ENCODE peak calls at places on chromosome 22, in four cellular contexts. P is SK-N-MC; C is CD8-positive, alpha-beta memory T cell; T is suprapubic skin. Q is an unnamed sample.

GRCh38 chr22:46090051-46090591 is 60.2 kb upstream of the PPARA start:
- DNase-seq in T (no peak), C (no peak), P (no peak), Q (peak; percentile 19)

GRCh38 chr22:21450320-21450831 is 16.8 kb upstream of the TMEM191C start:
- DNase-seq in C (no peak), P (no peak), T (peak; percentile 65), Q (no peak)

GRCh38 chr22:40560994-40561515 is 75.5 kb downstream of the MRTFA start:
- DNase-seq in T (no peak), P (no peak), C (no peak), Q (no peak)

GRCh38 chr22:45273452-45274075 is 11.2 kb upstream of the UPK3A start:
- DNase-seq in P (no peak), T (no peak), C (no peak), Q (no peak)

GRCh38 chr22:18976197-18976751 is 40.2 kb upstream of the PRODH start:
- DNase-seq in C (no peak), T (no peak), P (no peak), Q (no peak)

GRCh38 chr22:28450109-28450508 is 229.5 kb downstream of the TTC28 start:
- DNase-seq in T (no peak), P (no peak), C (no peak), Q (no peak)

GRCh38 chr22:35310556-35311550 is 11.2 kb downstream of the TOM1 start:
- DNase-seq in C (no peak), P (no peak), T (no peak), Q (no peak)

GRCh38 chr22:20204821-20205220 is 54.0 kb upstream of the CCDC188 start:
- DNase-seq in T (no peak), P (no peak), C (no peak), Q (no peak)

GRCh38 chr22:24302591-24302990 is 32.0 kb downstream of the SPECC1L start:
- DNase-seq in C (no peak), T (no peak), P (no peak), Q (no peak)

GRCh38 chr22:18032455-18033101 is 8.2 kb upstream of the MICAL3 start:
- DNase-seq in T (no peak), P (no peak), C (no peak), Q (no peak)

GRCh38 chr22:30933457-30933856 is 35.1 kb downstream of the MORC2 start:
- DNase-seq in T (no peak), C (no peak), P (no peak), Q (no peak)

DNA sequence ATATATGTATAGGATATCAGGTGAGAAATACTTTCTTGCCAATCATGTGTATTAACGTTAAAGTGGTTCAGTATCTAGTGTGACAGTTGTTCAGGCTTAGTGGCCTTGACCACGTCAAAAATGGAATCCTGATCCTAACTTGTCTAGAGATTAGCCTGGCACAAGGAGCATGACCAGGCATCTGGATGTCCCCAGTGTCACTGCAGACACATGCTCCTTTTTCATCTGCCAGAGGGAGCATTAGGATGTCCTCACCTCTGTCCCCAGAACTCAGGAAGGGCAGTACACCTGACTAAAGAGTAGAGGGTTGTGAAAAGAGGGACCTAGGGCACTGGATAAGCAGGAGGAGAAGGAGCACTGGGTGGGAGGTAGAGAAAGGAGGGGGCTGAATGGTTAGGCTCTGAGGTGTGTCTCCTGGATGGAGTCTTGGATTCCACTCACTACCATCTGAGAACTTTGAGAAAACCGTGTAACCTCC is 40.9 kb upstream of the GGTLC2 start:
- DNase-seq in P (no peak), C (no peak), T (no peak), Q (no peak)
- H3K9me3 ChIP-seq in P (no peaks in the 10 kb centered on the region), C (no peaks in the 10 kb centered on the region), T (peaks cover 4% of the 10 kb centered on the region), Q (peaks cover 8% of the 10 kb centered on the region)

DNA sequence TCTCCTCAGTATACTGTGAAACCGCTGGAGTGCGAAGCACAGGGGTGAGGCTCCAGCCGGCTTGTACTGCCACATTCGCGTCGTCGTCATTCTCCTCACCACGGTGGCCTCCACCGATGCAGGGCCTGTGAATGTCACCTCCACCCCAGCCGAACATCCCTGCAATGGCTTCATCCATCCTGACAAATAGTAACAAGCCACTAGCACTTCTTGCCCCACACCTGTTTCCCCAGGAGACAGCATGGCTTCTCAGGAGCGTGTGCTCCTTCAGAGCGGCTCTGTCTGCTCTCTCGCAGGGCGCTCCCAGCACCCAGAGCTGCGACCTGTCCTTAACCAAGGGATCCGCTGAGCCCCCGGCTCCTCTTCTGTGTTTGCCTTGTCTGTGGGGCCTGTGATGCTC is 1165.4 kb downstream of the TBC1D22A start:
- DNase-seq in T (no peak), C (no peak), P (no peak), Q (no peak)
- H3K9me3 ChIP-seq in T (peaks cover 10% of the 10 kb centered on the region), C (no peaks in the 10 kb centered on the region), P (no peaks in the 10 kb centered on the region), Q (no peaks in the 10 kb centered on the region)

DNA sequence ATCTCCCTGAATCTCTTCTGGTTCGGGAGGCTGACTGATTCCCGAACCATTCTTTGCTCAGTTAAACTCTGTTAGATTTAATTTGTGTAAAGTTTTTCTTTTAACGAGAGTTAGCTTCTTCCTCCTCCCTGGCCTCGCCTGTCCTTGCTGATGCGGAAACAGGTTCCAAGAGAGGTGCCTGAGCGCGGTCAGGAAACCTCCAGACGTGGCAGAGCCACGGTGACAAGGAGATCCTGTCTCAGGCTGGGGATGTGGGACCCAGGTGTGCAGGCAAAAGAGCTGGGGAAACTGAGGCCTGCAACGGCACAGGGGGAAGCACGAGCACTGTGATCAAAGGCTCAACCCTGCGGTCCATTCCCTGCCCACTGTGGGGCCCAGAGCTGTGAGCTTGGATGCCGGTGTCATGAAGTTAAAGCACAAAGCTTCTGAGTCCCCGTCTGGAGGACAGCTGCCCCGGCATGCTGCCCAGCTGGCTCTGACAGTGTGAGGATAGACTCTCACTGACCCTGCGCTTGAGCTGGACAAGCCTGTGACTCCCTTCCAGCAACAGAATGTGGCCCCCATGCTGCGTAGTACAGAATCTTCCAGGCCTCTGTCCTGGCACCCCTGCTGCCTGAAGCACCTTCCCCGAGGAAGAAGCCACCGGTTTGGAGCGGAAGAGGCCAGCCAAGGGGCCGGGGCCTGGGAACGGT is 960.6 kb downstream of the BRD1 start:
- DNase-seq in C (no peak), T (peak; percentile 69), P (no peak), Q (no peak)
- H3K9me3 ChIP-seq in C (no peaks in the 10 kb centered on the region), T (no peaks in the 10 kb centered on the region), P (no peaks in the 10 kb centered on the region), Q (peaks cover 4% of the 10 kb centered on the region)

GRCh38 chr22:48343461-48343860 is 1484.2 kb downstream of the BRD1 start:
- DNase-seq in T (no peak), C (no peak), P (no peak), Q (no peak)

GRCh38 chr22:48342732-48343131 is 1484.9 kb downstream of the BRD1 start:
- DNase-seq in C (no peak), P (no peak), T (no peak), Q (no peak)

GRCh38 chr22:48340191-48340590 is 1487.5 kb downstream of the BRD1 start:
- DNase-seq in P (no peak), T (no peak), C (no peak), Q (no peak)

GRCh38 chr22:48340727-48341709 is 1486.7 kb downstream of the BRD1 start:
- DNase-seq in P (no peak), T (no peak), C (no peak), Q (no peak)

GRCh38 chr22:48342016-48342415 is 1485.7 kb downstream of the BRD1 start:
- DNase-seq in P (no peak), T (no peak), C (no peak), Q (no peak)
- H3K9me3 ChIP-seq in P (no peaks in the 10 kb centered on the region), T (no peaks in the 10 kb centered on the region), C (no peaks in the 10 kb centered on the region), Q (no peaks in the 10 kb centered on the region)

DNA sequence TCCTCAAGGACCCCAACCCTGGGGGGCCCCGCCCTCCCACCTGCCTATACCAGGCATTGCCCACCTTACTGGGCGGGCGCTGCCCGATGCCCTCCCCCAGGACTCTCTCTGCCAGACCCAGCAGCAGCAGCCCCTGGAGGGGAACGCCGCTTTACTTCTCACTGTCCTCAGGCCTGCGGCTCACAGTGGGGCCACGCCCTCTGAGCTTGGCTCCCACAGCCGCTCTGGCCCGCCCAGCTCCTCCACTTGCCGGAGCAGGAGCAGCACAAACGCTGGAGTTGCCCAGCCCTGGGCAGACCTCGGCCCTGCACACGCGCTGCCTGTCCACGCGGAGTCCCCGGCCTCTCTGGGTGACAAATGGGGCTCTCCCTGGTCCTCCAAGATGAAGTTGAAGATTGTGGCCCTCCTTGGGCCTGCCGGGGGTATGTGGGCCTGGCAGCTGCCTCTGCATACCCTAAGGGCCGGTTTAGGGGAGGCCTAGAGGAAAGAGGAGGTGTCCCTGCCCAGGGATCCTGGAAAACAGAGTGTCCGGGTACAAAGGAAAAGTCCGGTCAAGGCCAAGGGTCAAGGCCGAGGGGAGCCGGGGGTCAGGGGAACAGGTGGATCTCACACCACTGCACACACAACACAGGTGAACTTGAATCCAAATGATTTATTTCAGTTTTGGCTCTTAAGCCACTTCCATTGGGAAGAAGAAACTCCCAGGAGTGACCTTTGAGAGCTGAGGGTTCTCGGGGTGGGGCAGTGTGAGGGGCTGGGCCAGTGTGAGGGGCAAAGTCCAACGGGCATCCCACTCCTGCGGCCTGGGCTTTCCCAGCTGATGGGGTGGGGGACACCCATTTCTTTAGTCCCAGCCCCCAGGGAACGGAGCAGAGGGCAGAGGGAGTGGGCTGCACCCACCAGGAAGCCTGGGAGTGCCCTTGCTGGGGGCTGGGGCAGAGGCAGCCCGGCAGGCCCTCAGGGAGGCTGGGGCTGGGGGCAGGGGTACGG is 674 bp upstream of the BAIAP2L2 start:
- DNase-seq in P (no peak), C (no peak), T (no peak), Q (no peak)
- H3K9me3 ChIP-seq in P (no peaks in the 10 kb centered on the region), C (no peaks in the 10 kb centered on the region), T (no peaks in the 10 kb centered on the region), Q (no peaks in the 10 kb centered on the region)

GRCh38 chr22:48701296-48702030 is 1126.2 kb downstream of the BRD1 start:
- DNase-seq in P (no peak), T (no peak), C (no peak), Q (no peak)

GRCh38 chr22:48700566-48701295 is 1126.9 kb downstream of the BRD1 start:
- DNase-seq in P (no peak), C (no peak), T (no peak), Q (no peak)

GRCh38 chr22:48703265-48703941 is 1124.3 kb downstream of the BRD1 start:
- DNase-seq in P (no peak), C (no peak), T (no peak), Q (no peak)

GRCh38 chr22:48704335-48704734 is 1123.3 kb downstream of the BRD1 start:
- DNase-seq in P (no peak), T (no peak), C (no peak), Q (no peak)

DNA sequence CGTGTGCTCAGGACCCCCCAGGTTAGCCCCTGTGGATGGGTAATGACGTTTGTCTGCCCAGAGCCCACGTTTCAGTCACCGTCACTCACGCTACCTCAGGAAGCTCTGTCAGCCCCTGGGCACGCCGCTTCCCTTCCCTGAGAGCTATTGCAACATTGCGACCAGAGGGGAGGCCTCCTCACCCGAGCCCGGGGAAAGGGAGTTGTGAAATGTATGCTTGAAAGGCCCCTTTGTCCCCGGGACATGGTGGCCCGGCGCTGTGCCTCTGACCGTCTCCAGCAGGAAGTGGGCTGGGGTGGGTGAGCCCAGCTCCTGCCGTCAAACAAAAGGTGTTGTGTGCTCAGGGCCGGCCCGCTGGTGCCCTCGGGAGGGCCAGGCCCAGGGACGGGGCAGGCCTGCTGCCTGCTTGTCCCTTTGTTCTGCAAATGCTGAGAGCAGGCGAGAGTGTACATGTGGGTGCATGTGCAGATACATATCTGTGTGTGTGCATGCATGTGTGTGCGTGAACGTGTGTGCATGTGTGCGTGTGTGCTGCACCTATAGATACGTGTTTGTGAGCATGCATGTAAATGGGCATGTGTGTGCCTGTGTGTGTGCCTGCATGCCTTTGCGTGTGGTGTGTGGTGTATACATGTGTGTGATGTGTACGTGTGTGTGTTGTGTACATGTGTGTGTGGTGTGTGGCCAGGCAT is 1125.0 kb downstream of the BRD1 start:
- DNase-seq in P (no peak), T (no peak), C (no peak), Q (peak; percentile 34)
- H3K9me3 ChIP-seq in P (no peaks in the 10 kb centered on the region), T (no peaks in the 10 kb centered on the region), C (no peaks in the 10 kb centered on the region), Q (no peaks in the 10 kb centered on the region)

Q was measured in tibial nerve.